ENCODE peak calls at places on chromosomes 11 and 22, in seven cellular contexts. C, W, A, D, J, R and B are unnamed samples.

GRCh38 chr11:102662607-102663006 is 37.5 kb upstream of the MMP20 start:
- DNase-seq in D (no peak), J (no peak), W (no peak), R (no peak), A (no peak), C (no peak), B (no peak)

GRCh38 chr11:100203789-100204188 is 483.3 kb upstream of the ARHGAP42 start:
- DNase-seq in R (no peak), C (no peak), J (no peak), D (no peak), W (no peak), A (no peak), B (no peak)

GRCh38 chr11:90204832-90205646 is 17.8 kb downstream of the CHORDC1 start:
- DNase-seq in W (no peak), J (no peak), A (peak), R (peak), D (no peak), C (peak), B (no peak)

GRCh38 chr11:12540075-12540685 is 134.0 kb upstream of the TEAD1 start:
- DNase-seq in D (peak), J (peak), A (peak), R (no peak), C (peak), W (no peak), B (no peak)

GRCh38 chr11:503179-503981 is 3.7 kb downstream of the RNH1 start:
- DNase-seq in W (peak), A (no peak), R (peak), C (no peak), D (peak), J (peak), B (peak)

GRCh38 chr22:28021116-28021997 is 102.3 kb upstream of the PITPNB start:
- DNase-seq in C (no peak), J (peak), A (no peak), D (peak), W (no peak), R (no peak), B (no peak)

GRCh38 chr11:69376155-69377028 is 82.4 kb downstream of the MYEOV start:
- DNase-seq in C (no peak), R (no peak), W (peak), J (peak), D (no peak), A (no peak), B (no peak)

GRCh38 chr22:32066820-32067219 is 23.8 kb downstream of the SLC5A1 start:
- DNase-seq in A (no peak), J (no peak), W (no peak), D (no peak), R (no peak), C (no peak), B (no peak)

GRCh38 chr11:102347526-102348331 is 715 bp downstream of the BIRC2 start:
- DNase-seq in C (peak), J (no peak), A (peak), D (no peak), R (peak), W (no peak), B (no peak)

GRCh38 chr11:9250139-9250582 is 15.0 kb downstream of the DENND5A start:
- DNase-seq in D (no peak), W (no peak), C (no peak), J (no peak), R (no peak), A (no peak), B (no peak)

GRCh38 chr11:127205688-127206217 is 205.2 kb upstream of the KIRREL3 start:
- DNase-seq in A (no peak), J (no peak), C (no peak), R (no peak), D (no peak), W (no peak), B (no peak)

GRCh38 chr11:13216019-13217006 is 61.3 kb upstream of the BMAL1 start:
- DNase-seq in A (peak), C (peak), W (no peak), D (no peak), J (peak), R (peak), B (no peak)

GRCh38 chr22:39556970-39557811 is 13.4 kb upstream of the CACNA1I start:
- DNase-seq in R (peak), D (no peak), C (no peak), J (no peak), W (no peak), A (no peak), B (no peak)
- TF ChIP-seq CTCF in R (peak), D (no peak), C (peak), J (no peak), W (no peak), A (no peak), B (no peak)

GRCh38 chr22:30406400-30406799 is 9.6 kb downstream of the SEC14L2 start:
- DNase-seq in C (no peak), R (no peak), W (no peak), D (no peak), A (no peak), J (no peak), B (no peak)
- H3K27ac ChIP-seq in C (no peak), R (no peak), W (no peak), D (no peak), A (no peak), J (no peak), B (no peak)

GRCh38 chr11:2886191-2886894 is 768 bp upstream of the CDKN1C start:
- DNase-seq in C (no peak), R (peak), J (peak), D (no peak), W (peak), A (no peak), B (peak)
- TF ChIP-seq CTCF in C (peak), R (peak), J (peak), D (no peak), W (no peak), A (no peak), B (peak)

DNA sequence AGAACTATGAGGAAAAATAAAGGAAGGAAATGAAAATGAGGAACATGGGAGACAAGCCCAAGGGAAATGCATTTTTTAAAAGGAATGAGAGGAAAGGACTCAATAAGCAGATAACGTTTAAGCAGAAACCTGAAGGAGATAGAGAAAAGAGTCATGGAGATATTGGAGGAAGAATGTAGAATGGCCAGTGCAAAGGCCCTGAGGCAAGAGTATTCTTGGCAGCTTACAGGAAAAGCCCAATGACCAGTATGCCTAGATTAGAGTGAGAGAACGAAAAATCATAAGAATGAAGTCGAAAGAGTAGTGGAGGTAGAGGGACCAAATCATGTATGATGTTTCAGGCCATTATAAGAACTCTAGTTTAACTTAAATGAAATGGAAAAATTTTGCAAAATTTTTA is 220.3 kb downstream of the DLG2 start:
- DNase-seq in D (no peak), C (no peak), J (no peak), R (no peak), A (no peak), W (no peak), B (no peak)
- H3K27ac ChIP-seq in D (no peak), C (no peak), J (no peak), R (no peak), A (no peak), W (no peak), B (no peak)

DNA sequence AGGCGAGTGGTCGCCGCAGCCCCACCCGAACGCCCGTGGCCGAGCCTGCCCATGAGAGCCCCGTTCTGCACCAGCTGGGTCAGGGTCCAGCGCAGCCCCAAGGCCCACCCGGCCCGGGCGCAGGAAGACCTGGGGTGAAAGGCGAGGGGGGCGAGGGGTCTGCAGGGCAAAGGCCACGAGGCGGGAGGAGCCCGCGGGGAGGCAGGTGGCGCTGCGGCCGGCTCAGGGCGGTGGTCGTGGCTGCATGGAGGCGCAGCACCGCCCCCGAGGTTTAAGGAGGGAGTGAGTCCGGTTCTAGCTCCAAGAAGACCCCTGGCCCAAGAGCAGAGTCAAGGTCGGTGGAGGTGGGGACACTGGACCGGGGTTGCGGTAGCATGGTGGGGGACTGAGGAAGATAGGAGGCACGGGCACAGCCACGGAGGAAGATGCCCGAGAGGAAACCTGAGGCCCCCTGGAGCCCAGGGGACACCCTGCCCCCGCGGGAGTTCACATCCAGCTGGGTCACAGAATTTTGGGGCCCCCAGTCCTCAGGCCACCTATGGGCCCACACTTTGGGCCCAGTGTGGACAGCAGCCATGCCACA is 498 bp upstream of the HDAC10 start:
- DNase-seq in A (no peak), R (no peak), D (no peak), W (no peak), C (no peak), J (no peak), B (no peak)
- TF ChIP-seq CTCF in A (no peak), R (no peak), D (no peak), W (no peak), C (no peak), J (no peak), B (no peak)